ENCODE peak calls at places on chromosomes 7 and 10, in nine cellular contexts. V, X, D, O, E, Z, K, C and Y are unnamed samples.

GRCh38 chr10:72133517-72133916 is 45.2 kb upstream of the SPOCK2 start:
- DNase-seq in O (no peak), K (no peak), Z (no peak), X (peak), V (peak), D (no peak), C (no peak), E (no peak), Y (peak)

GRCh38 chr10:29734980-29735627 is 100.3 kb upstream of the SVIL start:
- DNase-seq in K (peak), O (peak), Z (peak), E (peak), V (peak), X (no peak), C (peak), D (peak), Y (peak)

GRCh38 chr10:3172081-3172445 is 519 bp downstream of the PITRM1 start:
- DNase-seq in X (no peak), V (peak), K (no peak), D (no peak), E (no peak), Z (no peak), C (peak), O (peak), Y (no peak)

GRCh38 chr10:18230794-18231193 is 90.6 kb downstream of the CACNB2 start:
- DNase-seq in X (no peak), O (no peak), C (no peak), Z (no peak), V (peak), K (no peak), D (no peak), E (no peak), Y (no peak)

GRCh38 chr7:106176414-106177294 is 64.5 kb upstream of the SYPL1 start:
- DNase-seq in V (peak), O (peak), C (peak), X (no peak), D (peak), Z (peak), E (peak), K (peak), Y (peak)

GRCh38 chr7:134941947-134942346 is 44.4 kb upstream of the AGBL3 start:
- DNase-seq in C (no peak), K (no peak), X (no peak), E (no peak), Z (no peak), D (no peak), O (no peak), V (no peak), Y (no peak)

GRCh38 chr7:98933321-98933720 is 55.0 kb downstream of the TRRAP start:
- DNase-seq in X (no peak), Z (no peak), E (no peak), C (no peak), V (no peak), K (no peak), D (no peak), O (no peak), Y (no peak)

GRCh38 chr7:35691827-35692307 is 3.1 kb downstream of the HERPUD2 start:
- DNase-seq in V (no peak), C (peak), X (no peak), O (no peak), D (no peak), E (no peak), Z (no peak), K (no peak), Y (no peak)

GRCh38 chr10:83274088-83274487 is 865.2 kb upstream of the GHITM start:
- DNase-seq in V (peak), E (no peak), C (no peak), Z (no peak), K (no peak), X (no peak), O (no peak), D (no peak), Y (no peak)

GRCh38 chr7:25716421-25716820 is 435.6 kb upstream of the NFE2L3 start:
- DNase-seq in O (no peak), Z (no peak), V (peak), K (no peak), X (no peak), D (no peak), C (no peak), E (no peak), Y (no peak)

GRCh38 chr10:121804460-121804859 is 123.4 kb downstream of the ATE1 start:
- DNase-seq in O (no peak), V (peak), Z (no peak), K (no peak), E (no peak), D (no peak), X (peak), C (no peak), Y (no peak)

GRCh38 chr10:96044686-96045085 is 1.3 kb downstream of the CCNJ start:
- DNase-seq in K (no peak), E (no peak), D (no peak), Z (no peak), V (peak), C (peak), O (peak), X (peak), Y (no peak)

GRCh38 chr7:63031838-63032436 is 966.7 kb upstream of the ZNF722 start:
- DNase-seq in O (no peak), V (no peak), C (no peak), D (no peak), K (no peak), E (no peak), X (no peak), Z (no peak), Y (no peak)

GRCh38 chr10:69176823-69177222 is 3.2 kb upstream of the SUPV3L1 start:
- DNase-seq in O (no peak), C (no peak), K (no peak), V (no peak), E (no peak), X (no peak), D (no peak), Z (no peak), Y (no peak)

GRCh38 chr10:60009316-60009715 is 103.0 kb upstream of the CCDC6 start:
- DNase-seq in D (no peak), X (no peak), E (no peak), K (no peak), O (no peak), Z (no peak), C (no peak), V (no peak), Y (no peak)

GRCh38 chr10:67836491-67836890 is 1.5 kb downstream of the DNAJC12 start:
- DNase-seq in Z (no peak), C (no peak), E (no peak), D (no peak), K (no peak), X (no peak), V (no peak), O (no peak), Y (no peak)

GRCh38 chr7:131602304-131602993 is 46.0 kb upstream of the PODXL start:
- DNase-seq in V (peak), D (no peak), O (no peak), Z (no peak), K (no peak), E (no peak), X (no peak), C (no peak), Y (no peak)

GRCh38 chr7:6256709-6257535 is 15.5 kb downstream of the CYTH3 start:
- DNase-seq in D (no peak), Z (no peak), K (peak), C (peak), E (no peak), V (peak), X (no peak), O (no peak), Y (no peak)

GRCh38 chr10:60733189-60733815 is 45.0 kb upstream of the CDK1 start:
- DNase-seq in X (no peak), Z (peak), O (no peak), C (peak), E (peak), V (no peak), K (peak), D (peak), Y (no peak)

GRCh38 chr7:70569335-70569819 is 562.6 kb upstream of the GALNT17 start:
- DNase-seq in D (no peak), V (peak), O (no peak), Z (no peak), K (no peak), X (no peak), C (no peak), E (no peak), Y (no peak)

GRCh38 chr10:25725917-25726716 is 207.9 kb upstream of the MYO3A start:
- DNase-seq in Z (no peak), C (peak), D (no peak), V (peak), K (no peak), E (no peak), O (peak), X (no peak), Y (no peak)

GRCh38 chr7:128860158-128861073 is 2.2 kb upstream of the ATP6V1F start:
- DNase-seq in O (no peak), D (no peak), C (no peak), E (no peak), V (peak), X (no peak), Z (no peak), K (no peak), Y (no peak)
- TF ChIP-seq CTCF in O (no peak), D (no peak), C (no peak), E (no peak), V (no peak), X (peak), Z (no peak), K (no peak), Y (no peak)

DNA sequence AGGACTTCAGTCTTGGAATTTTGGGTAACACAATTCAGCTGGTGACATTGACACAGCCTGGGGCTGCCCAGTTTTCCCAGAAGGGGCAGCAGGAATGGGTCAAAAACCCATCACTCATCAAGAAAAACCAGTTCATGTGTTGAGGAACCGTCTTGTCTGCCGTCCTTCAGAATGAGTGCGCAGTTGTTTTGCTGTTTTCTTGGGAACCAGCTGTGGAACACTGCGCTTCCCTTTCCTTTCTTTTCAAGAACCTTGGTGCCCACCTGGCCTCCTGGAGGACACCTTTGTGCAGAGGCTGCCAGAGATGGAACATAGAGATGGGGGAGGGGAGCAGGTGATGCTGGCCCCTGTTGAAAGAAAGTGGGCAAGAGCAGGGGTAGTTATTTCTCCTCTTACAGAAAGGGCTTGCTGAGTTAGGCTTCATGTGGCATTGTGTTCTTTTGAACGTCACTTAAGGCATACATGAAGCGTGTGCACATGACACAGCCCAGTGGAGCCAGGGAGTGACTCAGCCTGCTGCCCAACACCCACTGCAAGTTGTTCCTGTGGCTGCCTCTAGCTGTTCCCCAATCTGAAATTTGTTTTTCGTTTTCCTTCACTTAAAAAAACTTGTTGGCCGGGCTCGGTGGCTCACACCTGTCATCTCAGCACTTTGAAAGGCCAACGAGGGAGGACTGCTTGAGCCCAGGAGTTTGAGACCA is 87.4 kb upstream of the TNS3 start:
- DNase-seq in Z (no peak), V (peak), K (peak), O (no peak), X (no peak), C (peak), D (peak), E (peak), Y (peak)
- TF ChIP-seq CTCF in Z (no peak), V (no peak), K (no peak), O (no peak), X (peak), C (no peak), D (no peak), E (no peak), Y (no peak)

DNA sequence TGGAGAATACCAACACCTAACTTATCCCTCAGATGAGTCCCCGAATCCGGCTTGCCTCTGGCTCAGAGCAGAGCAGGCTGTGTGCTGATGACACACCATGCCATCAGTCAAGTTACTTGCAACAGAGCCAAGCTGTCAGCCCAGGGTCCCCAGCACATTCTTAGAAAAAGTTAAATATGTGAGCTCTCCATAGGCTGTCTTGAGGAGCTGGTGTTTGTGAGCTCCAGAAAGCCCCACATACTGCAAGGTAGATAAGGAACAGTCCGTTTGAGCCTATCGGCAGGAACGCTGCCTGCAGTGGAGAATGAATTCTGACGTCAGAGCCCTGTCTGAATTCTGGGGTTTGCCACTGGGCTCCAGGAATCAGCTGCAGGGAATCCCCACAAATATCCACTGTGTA is 3.8 kb downstream of the SFXN4 start:
- DNase-seq in V (peak), O (no peak), C (no peak), K (no peak), Z (no peak), D (no peak), X (no peak), E (no peak), Y (no peak)
- TF ChIP-seq CTCF in V (no peak), O (no peak), C (no peak), K (no peak), Z (no peak), D (no peak), X (no peak), E (no peak), Y (no peak)

GRCh38 chr7:121351682-121352081 is 22.9 kb downstream of the WNT16 start:
- DNase-seq in Z (no peak), D (no peak), K (no peak), O (no peak), X (no peak), E (no peak), C (no peak), V (no peak), Y (no peak)
- TF ChIP-seq CTCF in Z (peak), D (no peak), K (no peak), O (no peak), X (no peak), E (no peak), C (no peak), V (no peak), Y (no peak)

GRCh38 chr7:51299391-51300133 is 17.0 kb downstream of the COBL start:
- DNase-seq in K (no peak), E (no peak), D (no peak), V (no peak), Z (peak), C (no peak), X (no peak), O (no peak), Y (no peak)
- TF ChIP-seq CTCF in K (no peak), E (no peak), D (no peak), V (no peak), Z (no peak), C (no peak), X (no peak), O (no peak), Y (no peak)

DNA sequence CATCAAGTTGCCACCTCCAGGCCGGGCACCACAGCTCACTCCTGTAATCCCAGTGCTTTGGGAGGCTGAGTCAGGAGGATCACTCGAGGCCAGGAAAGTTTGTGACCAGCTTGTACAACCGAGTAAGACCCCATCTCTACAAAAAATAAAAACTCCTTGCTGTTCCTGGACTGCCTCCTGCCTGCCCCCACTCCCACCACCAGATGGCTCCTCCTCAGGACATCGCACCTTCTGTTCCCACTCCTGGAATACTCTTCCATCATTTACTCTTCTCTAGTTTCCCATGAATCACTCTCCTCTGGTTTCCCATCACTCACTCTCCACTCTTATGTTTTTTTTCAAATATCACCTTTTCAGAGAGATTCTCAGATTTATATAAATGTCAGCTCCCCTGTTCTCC is 540.7 kb downstream of the CALN1 start:
- DNase-seq in D (no peak), V (no peak), K (no peak), X (no peak), C (no peak), O (no peak), Z (no peak), E (no peak), Y (no peak)
- TF ChIP-seq CTCF in D (no peak), V (peak), K (no peak), X (no peak), C (peak), O (no peak), Z (no peak), E (no peak), Y (peak)